ENCODE peak calls at places on chromosome 1, in nine cellular contexts. L, T, K, V, I, U, R, G and E are unnamed samples.

GRCh38 chr1:72286401-72286800 is 4.1 kb upstream of the NEGR1 start:
- DNase-seq in K (no peak), V (no peak), T (no peak), U (no peak), L (peak), G (no peak), I (no peak), R (no peak), E (no peak)

GRCh38 chr1:67524143-67525052 is 94.2 kb upstream of the SERBP1 start:
- DNase-seq in K (no peak), G (no peak), I (no peak), U (no peak), V (no peak), T (no peak), R (no peak), L (no peak), E (no peak)

GRCh38 chr1:46991083-46991923 is 32.2 kb upstream of the CYP4X1 start:
- DNase-seq in V (no peak), R (no peak), G (no peak), K (no peak), I (no peak), L (peak), T (no peak), U (no peak), E (no peak)

GRCh38 chr1:65209005-65209885 is 61.2 kb downstream of the AK4 start:
- DNase-seq in I (no peak), G (no peak), V (no peak), K (no peak), T (peak), U (no peak), R (peak), L (peak), E (no peak)

GRCh38 chr1:43317817-43318471 is 17.2 kb downstream of the TIE1 start:
- DNase-seq in U (no peak), K (no peak), G (no peak), R (no peak), V (no peak), I (no peak), L (no peak), T (no peak), E (no peak)

GRCh38 chr1:37811027-37811655 is 3.1 kb upstream of the YRDC start:
- DNase-seq in V (peak), U (peak), R (peak), L (peak), K (peak), T (peak), G (peak), I (peak), E (peak)

GRCh38 chr1:207713529-207713928 is 38.3 kb upstream of the CD46 start:
- DNase-seq in T (no peak), U (no peak), R (no peak), V (no peak), L (no peak), G (no peak), K (no peak), I (no peak), E (no peak)

GRCh38 chr1:89041055-89041707 is 18.5 kb upstream of the GBP3 start:
- DNase-seq in R (peak), I (no peak), K (no peak), V (no peak), U (peak), T (peak), G (no peak), L (peak), E (no peak)

GRCh38 chr1:173477286-173478098 is at the start of gene PRDX6:
- DNase-seq in G (peak), T (peak), L (peak), K (peak), V (peak), R (peak), I (no peak), U (peak), E (no peak)

GRCh38 chr1:223815865-223816264 is 29.9 kb downstream of the TP53BP2 start:
- DNase-seq in L (peak), R (peak), V (no peak), I (no peak), G (no peak), K (no peak), T (no peak), U (no peak), E (no peak)

GRCh38 chr1:161890574-161890973 is 124.5 kb downstream of the ATF6 start:
- DNase-seq in T (no peak), R (no peak), I (no peak), K (no peak), L (no peak), G (no peak), U (no peak), V (no peak), E (no peak)

GRCh38 chr1:218383051-218383450 is 37.9 kb downstream of the TGFB2 start:
- DNase-seq in K (no peak), T (no peak), L (no peak), V (no peak), R (no peak), G (no peak), U (no peak), I (no peak), E (no peak)

GRCh38 chr1:91804546-91805023 is 81.4 kb downstream of the TGFBR3 start:
- DNase-seq in V (peak), K (peak), I (peak), U (peak), T (peak), R (peak), G (no peak), L (peak), E (peak)

GRCh38 chr1:46128336-46128735 is 4.1 kb downstream of the PIK3R3 start:
- DNase-seq in V (no peak), T (no peak), L (peak), R (no peak), K (no peak), G (no peak), U (no peak), I (no peak), E (no peak)

GRCh38 chr1:244150071-244150470 is 99.0 kb downstream of the ZBTB18 start:
- DNase-seq in T (no peak), U (no peak), I (no peak), R (no peak), L (no peak), K (no peak), V (no peak), G (no peak), E (no peak)

GRCh38 chr1:12159826-12160225 is 7.0 kb upstream of the TNFRSF1B start:
- DNase-seq in L (no peak), I (no peak), G (no peak), V (no peak), T (no peak), K (peak), U (no peak), R (no peak), E (no peak)

GRCh38 chr1:47191940-47192457 is 2.2 kb upstream of the PDZK1IP1 start:
- DNase-seq in R (no peak), K (no peak), U (no peak), L (no peak), T (no peak), G (no peak), V (no peak), I (no peak), E (peak)

GRCh38 chr1:2984399-2985061 is 36.7 kb upstream of the ACTRT2 start:
- DNase-seq in V (no peak), G (no peak), K (no peak), L (no peak), U (no peak), I (no peak), T (no peak), R (no peak), E (no peak)